ENCODE peak calls at places on chromosomes 16 and 17, in four cellular contexts. Z, B, J and F are unnamed samples.

GRCh38 chr16:67202426-67202825 is 3.5 kb downstream of the ELMO3 start:
- DNase-seq in Z (no peak), B (no peak), J (no peak), F (no peak)

GRCh38 chr17:42361781-42362186 is 26.5 kb downstream of the STAT3 start:
- DNase-seq in Z (peak; percentile 73), B (peak; percentile 33), J (no peak), F (no peak)

GRCh38 chr16:14364386-14365199 is 265.5 kb downstream of the PARN start:
- DNase-seq in Z (peak; percentile 88), B (peak; percentile 94), J (no peak), F (no peak)

GRCh38 chr16:2663553-2664521 is 18.5 kb upstream of the KCTD5 start:
- DNase-seq in Z (no peak), B (peak; percentile 55), J (no peak), F (no peak)

GRCh38 chr16:81254919-81255526 is 16.5 kb downstream of the BCO1 start:
- DNase-seq in Z (no peak), B (no peak), J (no peak), F (no peak)

GRCh38 chr17:68134046-68134637 is 98.6 kb downstream of the KPNA2 start:
- DNase-seq in Z (no peak), B (no peak), J (no peak), F (no peak)

GRCh38 chr17:65455972-65456343 is 105.5 kb downstream of the AXIN2 start:
- DNase-seq in Z (peak; percentile 5), B (peak; percentile 36), J (no peak), F (no peak)

GRCh38 chr17:82636626-82637598 is 11.3 kb downstream of the WDR45B start:
- DNase-seq in Z (no peak), B (no peak), J (no peak), F (no peak)

GRCh38 chr17:42853004-42853403 is 2.0 kb downstream of the AOC3 start:
- DNase-seq in Z (no peak), B (no peak), J (no peak), F (no peak)

GRCh38 chr16:13012591-13012990 is 111.2 kb downstream of the SHISA9 start:
- DNase-seq in Z (no peak), B (no peak), J (no peak), F (no peak)

GRCh38 chr17:3796110-3796821 is 4.7 kb downstream of the ITGAE start:
- DNase-seq in Z (no peak), B (no peak), J (no peak), F (peak; percentile 82)

GRCh38 chr16:68309798-68310197 is 948 bp downstream of the SLC7A6OS start:
- DNase-seq in Z (no peak), B (no peak), J (no peak), F (no peak)

GRCh38 chr17:75077490-75078096 is 10.2 kb upstream of the SLC16A5 start:
- DNase-seq in Z (no peak), B (no peak), J (no peak), F (peak; percentile 69)

GRCh38 chr17:39098474-39099090 is 52.9 kb downstream of the PLXDC1 start:
- DNase-seq in Z (no peak), B (no peak), J (no peak), F (no peak)

GRCh38 chr17:2397247-2398171 is 3.4 kb downstream of the MNT start:
- DNase-seq in Z (no peak), B (no peak), J (no peak), F (no peak)

GRCh38 chr16:57800213-57801097 is 1.8 kb downstream of the KIFC3 start:
- DNase-seq in Z (no peak), B (no peak), J (peak; percentile 34), F (no peak)

GRCh38 chr16:66480265-66481080 is 53.4 kb downstream of the BEAN1 start:
- DNase-seq in Z (no peak), B (no peak), J (no peak), F (no peak)

GRCh38 chr17:79615446-79615845 is 4.6 kb upstream of the RBFOX3 start:
- DNase-seq in Z (no peak), B (no peak), J (no peak), F (no peak)

GRCh38 chr16:67415872-67416793 is at the start of gene ZDHHC1:
- DNase-seq in Z (peak; percentile 51), B (peak; percentile 89), J (peak; percentile 86), F (peak; percentile 75)

GRCh38 chr17:19024101-19025078 is 19.8 kb upstream of the FAM83G start:
- DNase-seq in Z (peak; percentile 89), B (peak; percentile 9), J (no peak), F (no peak)

GRCh38 chr17:65064452-65065019 is 8.0 kb upstream of the GNA13 start:
- DNase-seq in Z (peak; percentile 85), B (peak; percentile 66), J (peak; percentile 34), F (no peak)

GRCh38 chr17:72408122-72408382 is 287.2 kb downstream of the SOX9 start:
- DNase-seq in Z (peak; percentile 70), B (no peak), J (no peak), F (no peak)

GRCh38 chr17:13001991-13002615 is 15.7 kb downstream of the ELAC2 start:
- DNase-seq in Z (no peak), B (peak; percentile 26), J (no peak), F (no peak)

GRCh38 chr16:53757971-53758609 is 54.1 kb downstream of the FTO start:
- DNase-seq in Z (no peak), B (no peak), J (no peak), F (no peak)

GRCh38 chr17:78672880-78673371 is 95.7 kb upstream of the DNAH17 start:
- DNase-seq in Z (peak; percentile 24), B (peak; percentile 28), J (no peak), F (no peak)

GRCh38 chr16:2273931-2274330 is 6.0 kb upstream of the RNPS1 start:
- DNase-seq in Z (no peak), B (no peak), J (no peak), F (no peak)

GRCh38 chr16:29842732-29843346 is 20.2 kb downstream of the CDIPT start:
- DNase-seq in Z (no peak), B (no peak), J (no peak), F (no peak)

GRCh38 chr16:50265260-50265659 is 1.1 kb upstream of the ADCY7 start:
- DNase-seq in Z (peak; percentile 38), B (no peak), J (no peak), F (no peak)

GRCh38 chr17:76512366-76513305 is 11.4 kb upstream of the RHBDF2 start:
- DNase-seq in Z (no peak), B (no peak), J (no peak), F (no peak)